ENCODE peak calls at places on chromosomes 2 and 18, in eight cellular contexts. X is Calu3; I is fibroblast of lung; Y is AG09309; H is spleen; F is B cell; E is CD8-positive, alpha-beta T cell; G is upper lobe of right lung. O is an unnamed sample.
A peak's percentile ranks its signal among the peaks of the same experiment; 100 is the strongest.

GRCh38 chr2:44016282-44016681 is 20.5 kb upstream of the LRPPRC start:
- DNase-seq in F (no peak), I (peak; percentile 47), X (peak; percentile 54), H (no peak), E (no peak), G (no peak), Y (no peak), O (peak; percentile 72)

GRCh38 chr2:173150087-173150486 is 74.4 kb downstream of the MAP3K20 start:
- DNase-seq in Y (peak; percentile 50), F (no peak), H (no peak), X (no peak), E (no peak), I (peak; percentile 86), G (no peak), O (no peak)

GRCh38 chr2:96167407-96168013 is 22.3 kb upstream of the DUSP2 start:
- DNase-seq in I (peak; percentile 67), E (no peak), Y (no peak), G (no peak), X (no peak), H (no peak), F (no peak), O (no peak)

GRCh38 chr2:198968585-198968984 is 489.2 kb downstream of the SATB2 start:
- DNase-seq in Y (no peak), E (no peak), H (no peak), G (no peak), I (no peak), X (no peak), F (no peak), O (no peak)

GRCh38 chr2:6081542-6081872 is 389.3 kb downstream of the SOX11 start:
- DNase-seq in G (no peak), Y (no peak), I (no peak), F (no peak), X (no peak), E (no peak), H (no peak), O (no peak)

GRCh38 chr2:101375653-101376052 is 11.7 kb downstream of the CREG2 start:
- DNase-seq in Y (no peak), G (no peak), X (no peak), H (no peak), F (no peak), I (no peak), E (no peak), O (no peak)

GRCh38 chr2:215364157-215365155 is 52.6 kb downstream of the ATIC start:
- DNase-seq in G (no peak), Y (no peak), X (no peak), I (peak; percentile 30), F (no peak), H (no peak), E (no peak), O (no peak)

GRCh38 chr18:3261393-3262233 is at the start of gene MYL12B:
- DNase-seq in H (peak; percentile 96), G (peak; percentile 94), E (peak; percentile 69), X (peak; percentile 89), Y (no peak), I (peak; percentile 83), F (peak; percentile 89), O (peak; percentile 79)

GRCh38 chr18:46035701-46036680 is 36.1 kb downstream of the PSTPIP2 start:
- DNase-seq in H (no peak), G (no peak), F (no peak), I (peak; percentile 83), E (no peak), Y (no peak), X (no peak), O (no peak)

GRCh38 chr2:10954856-10955818 is 43.4 kb downstream of the KCNF1 start:
- DNase-seq in I (peak; percentile 16), Y (no peak), E (no peak), X (no peak), F (no peak), H (peak; percentile 46), G (no peak), O (no peak)

GRCh38 chr2:10495311-10495987 is 47.3 kb upstream of the ODC1 start:
- DNase-seq in X (no peak), I (no peak), Y (no peak), G (no peak), E (no peak), F (no peak), H (peak; percentile 52), O (no peak)

GRCh38 chr2:25664531-25665307 is 8.7 kb downstream of the DTNB start:
- DNase-seq in I (peak; percentile 63), F (peak; percentile 38), G (no peak), X (peak; percentile 76), Y (no peak), E (no peak), H (no peak), O (peak; percentile 71)

DNA sequence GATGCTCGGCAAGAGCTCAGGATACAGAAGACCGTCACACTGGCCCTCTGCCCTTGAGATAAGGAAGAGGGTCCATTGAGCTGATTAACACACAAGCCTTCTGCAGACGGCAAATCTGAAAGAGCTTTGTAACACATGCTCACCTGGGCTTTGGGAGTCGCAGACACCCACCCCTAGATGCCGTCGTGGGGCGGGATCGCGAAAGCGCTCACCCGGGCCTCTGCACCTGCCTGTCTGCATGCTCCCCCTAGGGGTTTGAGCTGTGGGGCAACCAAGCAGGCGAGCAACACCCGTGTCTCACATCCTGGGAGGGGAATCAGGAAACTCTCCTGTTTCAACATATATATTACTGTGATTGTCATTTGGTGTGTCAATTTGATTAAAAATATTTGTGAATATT is 99.8 kb upstream of the KCNH7 start:
- DNase-seq in X (no peak), I (no peak), G (peak; percentile 56), Y (no peak), H (peak; percentile 72), F (no peak), E (no peak), O (no peak)
- TF ChIP-seq CTCF in X (no peak), I (no peak), G (no peak), Y (no peak), H (no peak), F (no peak), E (no peak), O (no peak)

DNA sequence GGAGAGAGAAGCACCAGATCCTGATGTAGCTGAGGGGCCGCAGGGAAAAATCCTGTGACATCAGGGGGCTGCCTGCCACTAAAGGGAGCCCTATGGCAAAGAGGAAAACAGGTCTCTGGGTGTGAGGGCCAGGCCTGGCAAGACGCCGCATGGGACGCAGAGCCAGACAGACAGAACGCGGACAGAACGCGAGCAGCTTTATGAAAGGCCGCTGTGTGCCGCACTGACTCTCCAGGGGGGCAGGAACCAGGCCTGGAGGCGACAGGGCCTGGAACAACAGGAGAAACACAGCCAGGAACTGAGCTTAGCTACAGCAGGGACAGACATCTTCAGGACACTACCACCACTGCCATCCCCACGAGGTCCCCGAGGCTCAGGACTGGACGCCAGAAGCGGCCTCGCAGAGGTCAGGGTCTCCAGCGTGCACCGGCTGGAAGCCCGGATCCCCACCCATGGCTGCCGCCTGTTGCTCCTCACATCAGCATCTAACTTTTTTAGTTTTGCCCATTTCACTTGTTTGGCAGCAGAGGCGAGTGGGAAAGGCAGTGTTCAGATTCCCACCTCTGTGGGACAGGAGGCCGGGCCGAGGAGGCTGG is 131.6 kb downstream of the VAPA start:
- DNase-seq in Y (no peak), I (no peak), F (no peak), H (no peak), X (no peak), G (no peak), E (no peak), O (no peak)
- TF ChIP-seq CTCF in Y (no peak), I (no peak), F (no peak), H (no peak), X (no peak), G (no peak), E (no peak), O (no peak)

DNA sequence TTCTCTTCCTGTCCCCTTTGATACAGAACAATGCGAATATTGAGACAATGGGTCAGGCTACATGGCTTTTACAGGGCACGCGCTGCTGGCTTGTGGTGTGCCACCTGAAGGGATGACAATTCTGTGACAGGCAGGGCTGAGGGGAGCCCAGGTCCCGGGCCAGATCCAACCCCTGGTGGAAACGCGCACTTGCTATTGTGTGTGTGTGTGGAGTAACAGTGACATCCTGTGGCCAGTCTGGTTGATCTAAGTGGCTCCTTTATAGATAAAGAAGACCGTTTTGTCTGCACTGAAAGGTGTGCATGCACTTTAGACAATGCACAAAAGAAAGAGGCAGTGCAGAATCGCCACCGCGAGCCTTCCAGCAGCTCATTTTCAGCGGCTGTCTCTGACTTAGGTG is 273.6 kb downstream of the HRH4 start:
- DNase-seq in X (peak; percentile 19), G (no peak), Y (no peak), F (no peak), E (no peak), H (no peak), I (no peak), O (peak; percentile 31)
- TF ChIP-seq CTCF in X (no peak), G (no peak), Y (peak; percentile 32), F (no peak), E (no peak), H (no peak), I (no peak), O (no peak)

GRCh38 chr2:125418483-125418882 is 1237.5 kb upstream of the GYPC start:
- DNase-seq in I (no peak), E (no peak), F (no peak), H (no peak), X (no peak), G (no peak), Y (no peak), O (no peak)
- TF ChIP-seq CTCF in I (no peak), E (no peak), F (no peak), H (no peak), X (no peak), G (no peak), Y (no peak), O (no peak)